ENCODE peak calls at places on chromosomes 2 and 18, in eight cellular contexts. T, X, G, C, D, P, O and Y are unnamed samples.

GRCh38 chr18:76480913-76481312 is 14.1 kb downstream of the ZNF516 start:
- DNase-seq in G (no peak), P (no peak), C (no peak), T (no peak), X (no peak), D (no peak), O (no peak), Y (no peak)

GRCh38 chr2:150133623-150134022 is 353.8 kb downstream of the RND3 start:
- DNase-seq in O (no peak), D (no peak), C (peak), T (no peak), G (no peak), P (peak), X (peak), Y (no peak)

GRCh38 chr2:229348135-229348534 is 77.0 kb upstream of the PID1 start:
- DNase-seq in O (no peak), T (no peak), X (peak), P (no peak), D (no peak), C (peak), G (no peak), Y (no peak)

GRCh38 chr18:63180971-63181376 is 138.6 kb downstream of the BCL2 start:
- DNase-seq in P (no peak), G (no peak), T (no peak), D (no peak), O (no peak), C (no peak), X (no peak), Y (no peak)

GRCh38 chr2:231717281-231718180 is 9.2 kb downstream of the PTMA start:
- DNase-seq in T (no peak), C (no peak), P (peak), D (no peak), O (no peak), G (peak), X (peak), Y (peak)

GRCh38 chr18:23871410-23871809 is 143.1 kb upstream of the TTC39C start:
- DNase-seq in D (no peak), X (peak), G (no peak), O (no peak), C (no peak), P (peak), T (peak), Y (no peak)

GRCh38 chr2:158810761-158811470 is 15.8 kb downstream of the DAPL1 start:
- DNase-seq in T (no peak), D (no peak), P (no peak), O (no peak), C (no peak), G (no peak), X (no peak), Y (no peak)

GRCh38 chr2:201813996-201814845 is 7.9 kb downstream of the CDK15 start:
- DNase-seq in X (no peak), O (no peak), P (no peak), C (peak), D (no peak), T (no peak), G (no peak), Y (no peak)

GRCh38 chr18:79598885-79599175 is 80.8 kb upstream of the CTDP1 start:
- DNase-seq in X (no peak), G (no peak), T (no peak), C (no peak), D (no peak), P (no peak), O (no peak), Y (no peak)

GRCh38 chr2:231795525-231796327 is 9.5 kb downstream of the COPS7B start:
- DNase-seq in O (no peak), T (no peak), X (peak), C (peak), D (no peak), G (no peak), P (peak), Y (no peak)

GRCh38 chr2:223723954-223724411 is 113.4 kb downstream of the AP1S3 start:
- DNase-seq in X (no peak), P (no peak), O (no peak), D (no peak), G (no peak), C (no peak), T (no peak), Y (no peak)

GRCh38 chr2:20465716-20466391 is 19.0 kb downstream of the RHOB start:
- DNase-seq in T (no peak), C (no peak), D (no peak), G (peak), O (no peak), P (no peak), X (no peak), Y (no peak)

GRCh38 chr2:220553150-220553549 is 925.7 kb downstream of the SLC4A3 start:
- DNase-seq in G (no peak), T (no peak), X (peak), O (peak), P (no peak), C (no peak), D (no peak), Y (no peak)

GRCh38 chr2:9697904-9698303 is 67.1 kb upstream of the YWHAQ start:
- DNase-seq in G (no peak), D (no peak), X (no peak), C (no peak), T (no peak), O (no peak), P (no peak), Y (no peak)

GRCh38 chr2:39313575-39313974 is 69.8 kb upstream of the CDKL4 start:
- DNase-seq in P (no peak), C (peak), O (peak), T (no peak), D (no peak), X (peak), G (no peak), Y (no peak)

GRCh38 chr2:200590090-200590489 is 4.3 kb downstream of the AOX1 start:
- DNase-seq in X (peak), D (no peak), P (no peak), T (no peak), O (no peak), G (no peak), C (peak), Y (no peak)

GRCh38 chr2:96501471-96501874 is 3.7 kb downstream of the NEURL3 start:
- DNase-seq in X (no peak), P (peak), G (no peak), O (no peak), T (no peak), C (no peak), D (no peak), Y (no peak)

GRCh38 chr2:165202230-165202629 is 1.6 kb downstream of the SCN3A start:
- DNase-seq in P (no peak), T (no peak), O (no peak), C (no peak), X (no peak), G (no peak), D (no peak), Y (no peak)

GRCh38 chr18:45464619-45465018 is 150.7 kb upstream of the SLC14A2 start:
- DNase-seq in C (no peak), D (no peak), O (no peak), X (no peak), T (no peak), P (no peak), G (no peak), Y (no peak)